ENCODE peak calls at places on chromosomes 6 and 20, in four cellular contexts. C is heart left ventricle, O is left lung, G is OCI-LY7. Z is an unnamed sample.

GRCh38 chr20:44811150-44811685 is 872 bp upstream of the RIMS4 start:
- DNase-seq in O (no peak), C (no peak), G (no peak), Z (no peak)

GRCh38 chr6:139448094-139448649 is 73.7 kb upstream of the CITED2 start:
- DNase-seq in C (no peak), G (no peak), O (no peak), Z (no peak)

GRCh38 chr6:31079656-31080261 is 32.6 kb downstream of the C6orf15 start:
- DNase-seq in G (peak; percentile 69), C (peak; percentile 59), O (peak; percentile 47), Z (peak; percentile 61)

GRCh38 chr20:8287328-8287727 is 155.3 kb downstream of the PLCB1 start:
- DNase-seq in O (no peak), G (no peak), C (no peak), Z (no peak)

GRCh38 chr6:13760948-13761347 is 49.3 kb upstream of the RANBP9 start:
- DNase-seq in G (no peak), C (no peak), O (no peak), Z (no peak)

GRCh38 chr6:168052291-168052891 is 26.6 kb downstream of the FRMD1 start:
- DNase-seq in O (no peak), G (no peak), C (no peak), Z (no peak)

GRCh38 chr6:147390909-147391536 is 117.5 kb upstream of the SAMD5 start:
- DNase-seq in O (no peak), C (no peak), G (peak; percentile 25), Z (peak; percentile 27)

GRCh38 chr20:36802326-36803223 is 29.0 kb upstream of the DSN1 start:
- DNase-seq in G (no peak), C (no peak), O (no peak), Z (peak; percentile 71)

GRCh38 chr20:62374431-62375152 is 7.5 kb upstream of the LAMA5 start:
- DNase-seq in G (no peak), C (no peak), O (no peak), Z (no peak)

DNA sequence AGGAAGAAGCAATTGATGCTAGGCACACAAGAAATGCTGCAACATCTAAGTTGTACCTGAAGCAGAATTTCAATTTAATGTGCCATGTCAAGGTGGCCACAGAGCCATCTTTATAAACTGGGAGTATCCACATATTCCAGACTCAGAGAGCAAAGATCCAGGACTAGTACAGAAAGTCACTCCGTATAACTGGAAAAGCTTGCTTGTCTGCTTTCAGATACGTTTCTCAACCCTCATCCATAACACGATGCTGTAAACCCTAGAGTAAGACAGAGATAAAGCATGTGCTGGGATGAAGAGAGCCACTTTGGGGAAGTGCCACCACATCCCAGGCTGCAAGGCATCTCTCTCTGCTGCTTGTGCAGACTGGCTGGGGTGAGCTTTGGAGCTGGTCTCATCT is 134.7 kb downstream of the PACRG start:
- DNase-seq in O (no peak), C (no peak), G (no peak), Z (no peak)
- H3K27ac ChIP-seq in O (no peak overlapping the region), C (no peak overlapping the region), G (no peak overlapping the region), Z (no peak overlapping the region)

DNA sequence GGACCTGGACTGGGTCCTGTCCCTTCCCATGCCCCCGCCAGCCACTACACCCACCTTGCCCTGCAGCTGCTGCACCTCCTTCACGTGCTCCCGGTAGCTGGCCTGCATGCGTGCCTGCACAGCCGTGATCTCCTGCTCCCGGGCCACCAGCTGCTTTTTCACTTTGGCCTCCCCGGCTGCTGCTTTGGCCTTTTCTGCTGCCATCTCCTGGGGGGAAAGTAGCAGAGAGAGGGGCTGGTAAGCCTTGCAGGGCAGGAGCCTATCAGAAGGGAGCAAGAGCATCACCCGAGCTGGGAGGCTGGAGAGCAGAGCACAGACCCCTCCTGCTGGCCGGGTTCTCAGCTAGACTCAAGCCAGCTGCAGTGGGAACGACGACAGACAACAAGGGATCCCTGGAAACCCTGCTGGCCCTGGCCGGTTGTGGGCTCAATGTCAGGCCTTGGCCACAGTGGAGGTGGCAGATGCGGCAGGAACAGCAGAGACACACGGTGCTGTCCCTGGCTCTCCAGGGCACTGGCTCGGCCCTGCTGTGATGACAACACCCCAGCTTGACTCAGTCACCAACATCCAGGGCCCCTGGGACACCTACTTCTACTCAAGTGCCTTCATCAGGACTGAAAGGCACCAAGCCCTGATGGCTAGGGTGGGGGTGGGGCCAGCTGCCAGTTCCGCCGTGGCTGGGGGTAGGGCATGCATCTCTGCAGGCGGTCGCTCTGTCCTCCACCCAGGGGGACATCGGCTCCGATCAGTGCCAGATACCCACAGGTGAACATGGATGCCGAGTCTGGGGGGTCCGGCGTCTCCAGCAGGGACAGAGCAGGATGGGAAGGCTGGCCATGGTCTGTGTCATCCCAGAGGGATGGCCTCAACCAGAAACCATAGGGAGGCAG is 45.3 kb downstream of the RRBP1 start:
- DNase-seq in O (no peak), G (no peak), C (no peak), Z (no peak)
- H3K36me3 ChIP-seq in O (peaks cover 100% of the 10 kb centered on the region), G (no peaks in the 10 kb centered on the region), C (peaks cover 97% of the 10 kb centered on the region), Z (peaks cover 86% of the 10 kb centered on the region)

GRCh38 chr6:170188571-170189001 is 102.3 kb downstream of the DLL1 start:
- DNase-seq in C (no peak), G (no peak), O (no peak), Z (no peak)

GRCh38 chr6:170192905-170193304 is 98.0 kb downstream of the DLL1 start:
- DNase-seq in G (no peak), O (no peak), C (no peak), Z (no peak)

GRCh38 chr6:170190046-170190445 is 100.8 kb downstream of the DLL1 start:
- DNase-seq in C (no peak), O (no peak), G (no peak), Z (no peak)

GRCh38 chr6:170189236-170189635 is 101.6 kb downstream of the DLL1 start:
- DNase-seq in C (no peak), G (no peak), O (no peak), Z (no peak)

DNA sequence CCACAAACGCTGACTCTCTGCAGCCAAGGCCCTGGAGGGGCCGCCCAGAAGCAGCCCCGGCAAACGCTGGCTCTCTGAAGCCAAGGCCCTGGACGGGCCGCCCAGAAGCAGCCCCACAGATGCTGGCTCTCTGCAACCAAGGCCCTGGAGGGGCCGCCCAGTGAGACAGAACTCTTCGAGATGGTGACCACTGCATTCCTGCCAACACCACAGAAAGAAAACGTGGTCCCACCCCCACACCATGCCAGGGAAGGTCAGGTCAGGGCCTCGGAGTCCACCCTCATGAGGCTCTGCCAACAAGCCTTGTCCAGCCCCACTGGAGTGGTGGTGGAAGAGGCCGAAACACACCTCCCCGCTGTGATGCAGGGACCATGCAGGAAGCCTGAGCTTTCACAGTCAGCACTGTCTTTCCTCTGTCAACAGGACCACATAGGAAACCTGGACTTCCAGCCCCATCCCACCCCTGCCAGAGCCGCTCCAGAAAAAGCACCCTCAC is 97.5 kb downstream of the DLL1 start:
- DNase-seq in G (no peak), C (no peak), O (no peak), Z (no peak)
- H3K27ac ChIP-seq in G (no peak overlapping the region), C (no peak overlapping the region), O (no peak overlapping the region), Z (no peak overlapping the region)

GRCh38 chr20:38757145-38757800 is 9.0 kb downstream of the ACTR5 start:
- DNase-seq in C (no peak), O (no peak), G (no peak), Z (peak; percentile 43)

GRCh38 chr20:38755324-38755910 is 7.2 kb downstream of the ACTR5 start:
- DNase-seq in G (no peak), O (no peak), C (no peak), Z (no peak)

GRCh38 chr20:38751360-38751976 is 3.2 kb downstream of the ACTR5 start:
- DNase-seq in O (no peak), C (no peak), G (peak; percentile 57), Z (peak; percentile 38)

GRCh38 chr20:38752029-38752428 is 3.8 kb downstream of the ACTR5 start:
- DNase-seq in O (no peak), G (no peak), C (no peak), Z (no peak)

DNA sequence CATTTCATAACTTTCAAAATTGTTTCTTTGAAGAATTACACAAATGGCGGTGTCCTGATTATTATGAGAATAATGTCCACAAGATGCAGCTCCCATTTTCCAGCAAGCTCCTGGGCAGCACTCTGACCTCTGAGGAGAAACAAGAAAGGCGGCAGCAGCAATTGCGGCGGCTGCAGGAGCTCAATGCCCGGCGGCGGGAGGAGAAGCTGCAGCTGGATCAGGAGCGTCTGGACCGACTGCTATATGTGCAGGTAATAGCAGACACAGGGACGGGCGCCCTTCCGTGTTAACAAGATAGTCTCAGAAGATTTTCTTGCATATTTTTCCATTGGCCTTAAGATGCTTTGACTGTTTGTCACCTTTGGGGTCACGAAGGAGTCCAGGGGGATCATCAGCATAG is 6.7 kb downstream of the ACTR5 start:
- DNase-seq in O (no peak), C (no peak), G (no peak), Z (no peak)
- H3K36me3 ChIP-seq in O (peaks cover 77% of the 10 kb centered on the region), C (peaks cover 96% of the 10 kb centered on the region), G (peaks cover 90% of the 10 kb centered on the region), Z (peaks cover 24% of the 10 kb centered on the region)

GRCh38 chr6:11918021-11918738 is 93.9 kb upstream of the HIVEP1 start:
- DNase-seq in G (no peak), C (no peak), O (no peak), Z (peak; percentile 87)
- H3K27ac ChIP-seq in G (no peak overlapping the region), C (no peak overlapping the region), O (no peak overlapping the region), Z (peak overlapping the region; percentile 70)

GRCh38 chr6:42938428-42938796 is 9.1 kb downstream of the CNPY3 start:
- DNase-seq in C (no peak), O (no peak), G (no peak), Z (no peak)
- H3K36me3 ChIP-seq in C (peaks cover 91% of the 10 kb centered on the region), O (peaks cover 96% of the 10 kb centered on the region), G (peaks cover 98% of the 10 kb centered on the region), Z (peaks cover 43% of the 10 kb centered on the region)

GRCh38 chr6:24859132-24859531 is 60.4 kb upstream of the ARMH2 start:
- DNase-seq in C (no peak), O (no peak), G (no peak), Z (no peak)
- H3K27ac ChIP-seq in C (no peak overlapping the region), O (peak overlapping the region; percentile 92), G (peak overlapping the region; percentile 82), Z (no peak overlapping the region)